ENCODE peak calls at places on chromosomes 11 and 22, in five cellular contexts. N is fibroblast of lung, I is GM23338, L is neural progenitor cell, Y is hepatocyte. P is an unnamed sample.

GRCh38 chr11:69637601-69637955 is 3.4 kb upstream of the CCND1 start:
- DNase-seq in N (no peak), I (peak), L (peak), Y (no peak), P (no peak)

GRCh38 chr22:24178502-24179440 is 2.5 kb upstream of the SUSD2 start:
- DNase-seq in N (no peak), I (peak), L (peak), Y (no peak), P (peak)

GRCh38 chr11:63866211-63866610 is 27.3 kb downstream of the MARK2 start:
- DNase-seq in N (peak), I (no peak), L (no peak), Y (peak), P (peak)

GRCh38 chr11:93652161-93652597 is 9.3 kb upstream of the CEP295 start:
- DNase-seq in N (peak), I (peak), L (peak), Y (peak), P (peak)

GRCh38 chr11:69925366-69926196 is 106.4 kb upstream of the FGF3 start:
- DNase-seq in N (no peak), I (no peak), L (no peak), Y (no peak), P (no peak)

GRCh38 chr11:68997124-68997994 is 15.7 kb downstream of the MRGPRF start:
- DNase-seq in N (no peak), I (no peak), L (no peak), Y (no peak), P (no peak)

GRCh38 chr11:46369458-46370152 is 11.9 kb upstream of the MDK start:
- DNase-seq in N (peak), I (peak), L (peak), Y (peak), P (peak)

GRCh38 chr11:35787626-35788025 is 125.1 kb downstream of the TRIM44 start:
- DNase-seq in N (no peak), I (no peak), L (no peak), Y (no peak), P (no peak)

GRCh38 chr11:95338430-95338991 is 107.5 kb upstream of the SESN3 start:
- DNase-seq in N (peak), I (peak), L (no peak), Y (peak), P (peak)

GRCh38 chr11:44434191-44434590 is 124.3 kb upstream of the ALX4 start:
- DNase-seq in N (no peak), I (no peak), L (peak), Y (no peak), P (no peak)

DNA sequence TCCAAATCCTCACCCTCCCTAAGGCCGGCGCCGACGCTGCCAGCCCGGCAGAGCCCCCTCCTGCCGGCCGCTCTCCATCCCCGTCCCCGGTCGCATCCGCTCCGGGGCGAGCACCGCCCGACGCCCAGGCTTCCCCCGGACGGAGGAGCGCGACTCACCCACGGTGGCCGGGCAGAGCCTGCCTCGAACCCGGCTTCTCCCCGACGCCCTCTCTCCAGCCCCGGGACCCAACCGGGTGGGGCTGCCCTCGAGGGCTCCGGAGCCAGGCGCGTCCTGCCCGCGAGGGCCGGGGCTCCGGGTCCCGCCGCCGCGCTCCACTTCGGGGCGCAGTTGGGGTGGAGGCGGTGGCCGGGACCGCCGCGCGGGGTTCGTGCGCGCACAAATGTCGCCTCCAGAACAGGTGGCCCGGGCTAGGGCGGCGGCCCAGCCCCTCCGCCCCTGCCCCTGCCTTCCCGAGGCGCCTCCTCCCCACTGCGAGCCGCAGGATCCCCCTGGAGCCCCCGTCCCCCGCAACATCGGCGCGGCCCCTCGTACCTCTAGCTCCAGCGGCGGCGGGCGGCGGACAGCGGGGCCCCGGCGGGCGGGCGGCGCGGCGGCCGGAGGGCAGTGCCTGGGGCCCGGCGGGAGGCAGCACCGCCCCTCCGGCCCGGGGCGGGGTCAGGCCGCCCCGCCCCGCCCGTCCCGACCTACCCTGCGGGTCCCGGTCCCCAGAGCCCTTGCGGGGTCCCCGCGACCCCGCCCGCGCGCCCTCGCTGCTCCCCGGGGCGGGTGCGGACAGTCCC is at the start of gene A4GALT:
- DNase-seq in N (no peak), I (peak), L (peak), Y (peak), P (no peak)
- TF ChIP-seq EZH2 in N (peak), I (peak), L (no peak), Y (no peak), P (no peak)

GRCh38 chr11:75330279-75330678 is 21.2 kb downstream of the ARRB1 start:
- DNase-seq in N (peak), I (no peak), L (no peak), Y (peak), P (no peak)
- H3K27ac ChIP-seq in N (no peak), I (peak), L (no peak), Y (peak), P (peak)

GRCh38 chr11:107591446-107592236 is 694 bp downstream of the ELMOD1 start:
- DNase-seq in N (no peak), I (peak), L (peak), Y (peak), P (no peak)
- TF ChIP-seq EZH2 in N (no peak), I (peak), L (peak), Y (no peak), P (peak)

DNA sequence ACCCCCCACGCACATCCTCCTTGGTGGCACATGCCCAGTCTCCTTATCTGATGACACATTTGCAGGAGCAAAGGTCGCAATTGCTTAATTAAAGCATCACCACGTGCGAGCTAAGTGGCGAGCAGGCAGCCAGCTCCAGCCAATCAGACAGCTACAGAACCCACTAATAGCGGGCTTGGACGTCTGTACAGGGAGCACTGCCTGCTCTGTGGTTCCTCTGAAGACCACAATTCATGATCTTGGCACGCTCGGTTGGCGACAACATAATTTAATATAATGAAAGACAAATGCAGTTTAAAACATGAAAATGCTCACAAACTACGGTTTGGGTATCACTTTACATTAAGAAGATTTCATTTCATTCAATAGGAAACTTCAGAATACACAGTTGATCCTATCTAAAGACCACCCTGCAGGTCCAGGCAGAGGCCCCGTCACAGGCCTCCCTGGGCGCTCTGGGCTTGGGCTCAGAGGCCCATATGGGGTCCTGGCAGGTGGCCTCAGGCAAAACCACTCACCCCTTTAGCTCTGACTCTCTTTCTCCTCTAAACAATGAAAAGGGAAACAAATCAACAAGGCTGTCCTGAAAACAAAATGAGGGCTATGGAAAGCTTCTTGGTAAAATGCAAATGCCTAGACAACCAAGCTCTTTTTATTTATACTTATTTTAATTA is 10.4 kb downstream of the PACSIN2 start:
- DNase-seq in N (peak), I (no peak), L (no peak), Y (peak), P (no peak)
- H3K27ac ChIP-seq in N (peak), I (peak), L (no peak), Y (peak), P (no peak)

GRCh38 chr22:39661842-39662676 is 91.5 kb downstream of the CACNA1I start:
- DNase-seq in N (no peak), I (peak), L (peak), Y (peak), P (peak)
- TF ChIP-seq EZH2 in N (peak), I (no peak), L (peak), Y (peak), P (no peak)

GRCh38 chr22:35231585-35232084 is 25.7 kb upstream of the HMGXB4 start:
- DNase-seq in N (peak), I (peak), L (peak), Y (peak), P (peak)
- H3K27ac ChIP-seq in N (no peak), I (no peak), L (no peak), Y (no peak), P (no peak)

GRCh38 chr11:17695454-17696441 is 23.6 kb upstream of the MYOD1 start:
- DNase-seq in N (no peak), I (peak), L (peak), Y (no peak), P (no peak)
- TF ChIP-seq EZH2 in N (peak), I (no peak), L (no peak), Y (no peak), P (peak)

GRCh38 chr11:27894552-27894951 is 194.3 kb upstream of the BDNF start:
- DNase-seq in N (no peak), I (no peak), L (no peak), Y (no peak), P (no peak)

GRCh38 chr11:27898166-27898565 is 197.9 kb upstream of the BDNF start:
- DNase-seq in N (no peak), I (no peak), L (no peak), Y (no peak), P (no peak)

DNA sequence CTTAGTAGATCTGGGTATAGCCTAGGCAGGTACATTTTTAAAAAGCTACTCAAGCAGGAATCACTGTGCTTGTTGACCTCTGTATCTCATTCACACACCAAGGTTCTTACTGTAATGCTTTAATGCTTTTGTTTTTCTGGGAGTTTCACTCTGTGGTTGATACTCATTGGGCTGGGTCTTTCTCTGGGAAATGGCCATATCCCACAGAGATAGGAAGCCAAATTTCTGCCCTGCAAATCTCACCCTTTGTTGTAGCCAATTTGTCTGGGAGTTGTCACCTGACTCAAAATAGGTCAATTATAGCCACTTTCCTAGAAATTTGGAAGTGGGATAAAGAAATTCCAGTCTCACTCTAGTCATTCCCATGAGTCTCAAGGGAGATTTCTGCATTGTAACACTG is 195.8 kb upstream of the BDNF start:
- DNase-seq in N (no peak), I (no peak), L (no peak), Y (no peak), P (no peak)
- H3K27ac ChIP-seq in N (no peak), I (no peak), L (no peak), Y (no peak), P (no peak)

GRCh38 chr22:35539910-35540599 is 576 bp upstream of the RASD2 start:
- DNase-seq in N (no peak), I (peak), L (peak), Y (peak), P (peak)

GRCh38 chr22:35540600-35541253 is at the start of gene RASD2:
- DNase-seq in N (no peak), I (peak), L (peak), Y (peak), P (peak)

GRCh38 chr22:35542972-35543516 is 2.4 kb downstream of the RASD2 start:
- DNase-seq in N (no peak), I (peak), L (no peak), Y (no peak), P (no peak)

GRCh38 chr22:35542157-35542971 is 1.7 kb downstream of the RASD2 start:
- DNase-seq in N (no peak), I (no peak), L (no peak), Y (no peak), P (no peak)

DNA sequence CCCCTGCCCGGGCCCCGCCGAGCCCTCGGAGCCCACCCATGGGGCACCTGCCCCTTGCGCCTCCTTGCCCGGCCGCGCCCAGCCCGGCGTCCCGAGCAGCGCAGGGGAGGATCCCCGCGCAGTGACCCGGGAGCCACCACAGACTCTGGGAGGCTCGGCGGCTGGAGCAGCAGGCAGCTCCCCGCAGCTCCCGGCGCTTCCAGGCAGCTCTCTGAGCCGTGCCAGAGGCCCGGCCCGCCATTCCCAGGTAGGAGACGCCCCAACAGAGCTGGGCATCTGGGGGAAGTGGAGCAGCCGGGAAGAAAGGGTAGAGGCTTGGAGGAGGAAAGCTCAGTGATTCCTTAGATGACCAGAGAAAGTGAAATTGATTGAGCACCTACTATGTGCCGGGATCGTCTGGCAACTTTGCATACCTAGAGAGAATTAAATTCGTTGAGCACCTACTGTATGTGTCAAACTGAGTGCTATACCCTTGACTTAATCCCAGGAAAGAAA is 670 bp downstream of the RASD2 start:
- DNase-seq in N (no peak), I (peak), L (peak), Y (peak), P (no peak)
- TF ChIP-seq EZH2 in N (peak), I (no peak), L (peak), Y (no peak), P (no peak)

DNA sequence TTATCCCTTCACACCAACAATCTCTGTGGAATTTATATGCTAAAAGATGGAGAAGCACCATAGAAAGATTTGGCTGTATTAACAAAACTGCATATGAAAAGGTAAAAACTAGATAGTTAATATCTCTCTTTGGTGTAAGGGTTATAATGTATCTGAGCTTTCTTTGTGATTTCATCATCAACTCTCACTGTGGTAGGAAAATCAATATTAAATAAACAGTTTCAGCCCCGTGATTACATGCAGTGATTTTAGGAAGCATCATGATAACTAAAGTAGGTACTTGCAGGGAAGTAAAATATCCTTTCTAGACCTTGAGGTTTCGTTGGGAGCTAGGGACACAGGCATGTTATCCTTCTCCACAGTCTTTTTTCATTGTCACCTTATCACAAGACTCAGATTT is 2.7 kb downstream of the BMAL1 start:
- DNase-seq in N (peak), I (no peak), L (no peak), Y (no peak), P (no peak)
- H3K27ac ChIP-seq in N (no peak), I (no peak), L (no peak), Y (no peak), P (no peak)

P was measured in A673.